ENCODE peak calls at places on chromosomes 7 and 10, in four cellular contexts. Y is WTC11, R is H1, V is K562. T is an unnamed sample.

GRCh38 chr7:116426428-116427156 is 72.9 kb upstream of the CAV2 start:
- DNase-seq in R (no peak), Y (no peak), V (no peak), T (no peak)

GRCh38 chr10:122142652-122143237 is 128.4 kb upstream of the BTBD16 start:
- DNase-seq in R (no peak), Y (peak), V (peak), T (peak)

GRCh38 chr10:88841316-88842111 is 10.1 kb downstream of the ANKRD22 start:
- DNase-seq in V (no peak), Y (no peak), R (no peak), T (no peak)

GRCh38 chr7:139830779-139831498 is 1.9 kb downstream of the TBXAS1 start:
- DNase-seq in R (no peak), Y (no peak), V (no peak), T (no peak)

GRCh38 chr10:125028291-125028867 is 86.5 kb downstream of the ZRANB1 start:
- DNase-seq in Y (no peak), V (no peak), R (no peak), T (peak)

GRCh38 chr7:5408777-5409176 is 14.9 kb downstream of the TNRC18 start:
- DNase-seq in V (peak), Y (no peak), R (no peak), T (no peak)

GRCh38 chr10:44053391-44053790 is 331.5 kb downstream of the CXCL12 start:
- DNase-seq in V (no peak), R (no peak), Y (no peak), T (no peak)

GRCh38 chr7:140857048-140857447 is 67.7 kb downstream of the BRAF start:
- DNase-seq in R (no peak), Y (no peak), V (no peak), T (no peak)

GRCh38 chr7:116863168-116863670 is 832 bp downstream of the CAPZA2 start:
- DNase-seq in Y (peak), V (no peak), R (no peak), T (peak)

GRCh38 chr10:81575007-81575406 is 300.0 kb upstream of the NRG3 start:
- DNase-seq in R (no peak), Y (no peak), V (no peak), T (no peak)
- TF ChIP-seq TEAD4 in R (no peak), Y (no peak), V (no peak), T (no peak)

GRCh38 chr10:93445097-93445960 is 36.8 kb downstream of the MYOF start:
- DNase-seq in Y (peak), V (peak), R (peak), T (peak)
- TF ChIP-seq TEAD4 in Y (no peak), V (no peak), R (peak), T (no peak)

GRCh38 chr10:82883588-82883987 is 1008.6 kb downstream of the NRG3 start:
- DNase-seq in R (no peak), V (no peak), Y (no peak), T (no peak)

GRCh38 chr10:82888809-82889455 is 1013.9 kb downstream of the NRG3 start:
- DNase-seq in V (no peak), R (peak), Y (no peak), T (no peak)

GRCh38 chr10:82889703-82890102 is 1014.7 kb downstream of the NRG3 start:
- DNase-seq in Y (no peak), V (no peak), R (no peak), T (no peak)

GRCh38 chr10:82890573-82890972 is 1015.6 kb downstream of the NRG3 start:
- DNase-seq in Y (no peak), R (no peak), V (no peak), T (no peak)

GRCh38 chr10:82887488-82887887 is 1012.5 kb downstream of the NRG3 start:
- DNase-seq in V (no peak), Y (no peak), R (no peak), T (no peak)
- TF ChIP-seq TEAD4 in V (no peak), Y (no peak), R (no peak), T (no peak)

DNA sequence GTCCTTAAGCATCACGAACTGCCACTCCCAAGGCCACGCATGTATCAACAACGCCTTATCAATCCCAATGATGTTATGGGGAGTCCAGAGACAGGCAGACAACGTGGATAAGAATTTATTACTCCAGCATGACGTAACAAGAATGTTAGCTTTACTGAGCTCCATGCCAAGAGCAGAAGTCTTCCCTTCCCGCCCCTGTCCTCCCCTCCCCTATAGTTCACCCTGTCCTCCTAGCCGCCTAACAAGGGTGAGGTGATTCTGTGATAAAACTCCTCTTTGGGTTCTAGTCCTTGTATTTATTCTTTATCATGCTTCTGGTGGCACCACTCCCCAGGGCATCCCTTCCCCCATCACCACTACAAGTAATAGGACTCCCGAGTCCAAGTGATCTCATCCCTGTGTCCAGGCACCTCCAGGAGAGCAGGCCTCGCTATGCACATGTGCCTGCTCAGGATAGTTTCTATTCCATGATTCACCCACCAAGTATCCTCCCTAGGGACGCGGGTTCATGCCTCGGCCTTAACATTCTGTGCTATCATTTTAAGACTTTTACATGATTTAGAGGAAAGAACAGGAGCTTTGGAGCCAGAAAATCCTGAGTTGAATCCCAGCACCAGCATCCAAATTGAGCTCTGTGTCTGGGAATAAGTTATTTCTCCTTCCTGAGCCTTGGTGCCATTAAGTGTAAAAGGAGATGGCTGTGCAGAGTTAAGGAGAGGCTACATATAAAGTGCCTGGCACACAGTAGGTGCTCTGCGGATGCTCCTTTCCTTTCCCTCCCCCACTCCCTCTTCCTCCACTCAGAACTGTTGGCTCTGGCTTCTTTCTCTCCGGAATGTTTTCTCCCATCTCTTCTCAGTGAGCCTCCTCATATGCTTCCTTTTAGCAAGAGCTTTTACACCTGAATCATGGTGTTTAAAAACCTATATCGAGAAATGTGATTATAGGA is 15.3 kb downstream of the GSDME start:
- DNase-seq in R (no peak), V (no peak), Y (no peak), T (no peak)
- TF ChIP-seq TEAD4 in R (no peak), V (no peak), Y (no peak), T (peak)

GRCh38 chr7:27199820-27200760 is at the start of gene HOXA13:
- DNase-seq in V (peak), R (no peak), Y (no peak), T (peak)
- TF ChIP-seq TEAD4 in V (no peak), R (no peak), Y (no peak), T (no peak)

DNA sequence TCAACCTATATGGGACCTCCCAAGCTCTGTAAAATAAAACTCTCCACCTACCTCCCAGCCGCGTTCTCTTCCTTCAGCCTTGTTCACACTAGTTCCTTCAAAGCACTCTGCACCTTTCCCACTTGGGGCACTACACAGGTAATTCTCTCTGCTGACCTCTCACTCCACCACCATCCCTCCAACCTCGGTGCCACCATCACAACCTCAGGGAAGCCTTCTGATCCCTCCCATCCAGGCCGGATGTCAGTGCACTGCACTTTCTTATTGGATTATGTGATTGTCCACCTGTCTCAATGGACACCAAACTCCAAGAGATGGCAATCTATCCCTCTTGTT is 7.0 kb downstream of the LARP4B start:
- DNase-seq in V (no peak), R (no peak), Y (no peak), T (no peak)
- TF ChIP-seq TEAD4 in V (no peak), R (no peak), Y (no peak), T (no peak)

GRCh38 chr7:102251531-102252372 is 34.9 kb upstream of the SH2B2 start:
- DNase-seq in Y (no peak), R (no peak), V (peak), T (peak)
- TF ChIP-seq TEAD4 in Y (no peak), R (no peak), V (no peak), T (no peak)

DNA sequence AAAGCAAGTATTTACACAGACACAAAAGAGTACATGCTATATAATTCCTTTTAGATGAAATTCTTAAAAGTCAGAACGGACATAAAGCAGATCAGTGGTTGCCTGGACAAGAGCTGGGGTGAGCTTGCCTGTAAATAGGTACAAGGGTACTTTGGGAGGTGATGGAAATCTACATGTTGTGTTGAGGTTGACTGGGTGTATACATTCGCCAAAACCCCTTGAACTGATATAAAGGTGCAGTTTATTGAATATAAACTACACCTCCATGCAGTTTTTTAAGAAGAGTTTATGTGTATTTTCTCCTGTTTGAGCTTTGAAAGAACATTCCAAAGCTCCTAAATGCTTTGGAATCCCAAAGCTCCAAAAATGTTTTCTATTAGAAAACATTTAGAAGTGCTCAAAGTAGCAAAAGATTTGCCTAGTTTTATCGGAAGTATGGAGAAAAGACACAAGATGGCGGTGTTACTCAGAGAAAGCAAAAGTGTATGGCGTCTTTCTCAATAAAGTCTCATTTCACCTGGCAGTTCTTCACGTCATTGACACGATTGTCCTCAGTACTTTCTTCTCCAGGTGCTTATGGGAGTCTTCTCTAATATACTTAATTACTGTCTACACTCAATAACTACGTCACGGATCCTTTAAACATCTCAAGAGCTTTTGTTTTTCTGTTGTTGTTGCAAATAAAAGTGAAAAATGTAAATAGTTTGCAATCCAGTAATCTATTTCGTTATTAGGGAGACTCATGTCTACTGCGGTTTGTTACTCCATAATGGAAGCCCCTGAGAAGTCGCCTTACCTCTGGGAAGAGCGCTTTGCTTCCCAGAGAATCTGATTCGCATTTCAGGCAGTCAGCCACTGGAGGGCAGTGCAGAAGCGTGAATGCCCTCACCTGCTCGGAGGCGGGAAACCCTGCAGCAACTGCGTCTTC is 14.7 kb upstream of the SEC61G start:
- DNase-seq in V (peak), R (peak), Y (peak), T (peak)
- TF ChIP-seq TEAD4 in V (no peak), R (peak), Y (no peak), T (no peak)

GRCh38 chr10:90418869-90419652 is 438.8 kb downstream of the HTR7 start:
- DNase-seq in Y (no peak), V (no peak), R (no peak), T (no peak)
- TF ChIP-seq TEAD4 in Y (no peak), V (no peak), R (no peak), T (no peak)